ENCODE peak calls at places on chromosomes 4 and X, in five cellular contexts. A, S, H, C and W are unnamed samples.
A peak's percentile ranks its signal among the peaks of the same experiment; 100 is the strongest.

GRCh38 chrX:2578864-2579263 is 78.1 kb upstream of the DHRSX start:
- DNase-seq in A (no peak), S (no peak), H (no peak), C (no peak), W (no peak)

GRCh38 chr4:8409271-8410065 is 31.1 kb downstream of the ACOX3 start:
- DNase-seq in A (peak; percentile 10), S (no peak), H (no peak), C (no peak), W (no peak)

GRCh38 chrX:13471269-13471668 is 98.1 kb upstream of the EGFL6 start:
- DNase-seq in A (no peak), S (no peak), H (no peak), C (no peak), W (no peak)

GRCh38 chr4:46909078-46909477 is at the start of gene COX7B2:
- DNase-seq in A (no peak), S (no peak), H (no peak), C (no peak), W (no peak)

GRCh38 chr4:76594152-76594551 is 159.1 kb downstream of the SHROOM3 start:
- DNase-seq in A (no peak), S (no peak), H (no peak), C (no peak), W (no peak)

GRCh38 chr4:175413561-175413960 is 398.5 kb downstream of the GPM6A start:
- DNase-seq in A (no peak), S (no peak), H (no peak), C (no peak), W (no peak)

GRCh38 chrX:85685843-85686242 is 306.4 kb upstream of the POF1B start:
- DNase-seq in A (no peak), S (no peak), H (no peak), C (no peak), W (no peak)

GRCh38 chr4:58767598-58767997 is 1657.4 kb upstream of the IGFBP7 start:
- DNase-seq in A (no peak), S (no peak), H (no peak), C (no peak), W (no peak)

GRCh38 chr4:185662030-185662778 is 126.9 kb upstream of the PDLIM3 start:
- DNase-seq in A (no peak), S (no peak), H (no peak), C (no peak), W (no peak)

GRCh38 chrX:26783512-26784225 is 567.7 kb downstream of the MAGEB5 start:
- DNase-seq in A (peak; percentile 33), S (no peak), H (no peak), C (no peak), W (no peak)

GRCh38 chrX:13750204-13750603 is 15.7 kb downstream of the OFD1 start:
- DNase-seq in A (peak; percentile 59), S (no peak), H (no peak), C (no peak), W (no peak)

GRCh38 chr4:61561028-61561427 is 360.9 kb downstream of the ADGRL3 start:
- DNase-seq in A (no peak), S (no peak), H (no peak), C (no peak), W (no peak)

GRCh38 chr4:184879251-184879650 is 53.5 kb upstream of the ACSL1 start:
- DNase-seq in A (no peak), S (no peak), H (no peak), C (no peak), W (no peak)

GRCh38 chr4:99536148-99536728 is 25.4 kb downstream of the C4orf17 start:
- DNase-seq in A (no peak), S (no peak), H (no peak), C (no peak), W (peak; percentile 72)

GRCh38 chrX:132594129-132594528 is 105.3 kb upstream of the MBNL3 start:
- DNase-seq in A (peak; percentile 77), S (no peak), H (no peak), C (no peak), W (no peak)

GRCh38 chr4:29596228-29596627 is 1123.9 kb upstream of the PCDH7 start:
- DNase-seq in A (no peak), S (no peak), H (no peak), C (no peak), W (no peak)

GRCh38 chr4:186701788-186702187 is 21.9 kb downstream of the FAT1 start:
- DNase-seq in A (no peak), S (no peak), H (no peak), C (no peak), W (no peak)
- H3K4me3 ChIP-seq in A (no peak overlapping the region), S (no peak overlapping the region), H (no peak overlapping the region), C (peak overlapping the region; percentile 22), W (peak overlapping the region; percentile 3)

GRCh38 chr4:52863324-52863723 is 1.2 kb downstream of the RASL11B start:
- DNase-seq in A (no peak), S (no peak), H (no peak), C (no peak), W (no peak)
- H3K4me3 ChIP-seq in A (no peak overlapping the region), S (no peak overlapping the region), H (no peak overlapping the region), C (no peak overlapping the region), W (no peak overlapping the region)

GRCh38 chr4:24472514-24473308 is 111.6 kb downstream of the DHX15 start:
- DNase-seq in A (peak; percentile 73), S (peak; percentile 86), H (peak; percentile 74), C (peak; percentile 83), W (peak; percentile 74)

GRCh38 chr4:24471623-24472510 is 112.5 kb downstream of the DHX15 start:
- DNase-seq in A (peak; percentile 4), S (no peak), H (no peak), C (peak; percentile 9), W (no peak)

GRCh38 chr4:24473309-24473721 is 111.0 kb downstream of the DHX15 start:
- DNase-seq in A (peak; percentile 13), S (no peak), H (no peak), C (peak; percentile 16), W (no peak)

GRCh38 chr4:24475756-24476155 is 108.6 kb downstream of the DHX15 start:
- DNase-seq in A (no peak), S (no peak), H (no peak), C (no peak), W (no peak)

GRCh38 chr4:24470681-24471622 is 113.4 kb downstream of the DHX15 start:
- DNase-seq in A (peak; percentile 32), S (peak; percentile 66), H (no peak), C (peak; percentile 35), W (no peak)
- H3K4me3 ChIP-seq in A (peak overlapping the region; percentile 48), S (peak overlapping the region; percentile 65), H (peak overlapping the region; percentile 2), C (peak overlapping the region; percentile 60), W (peak overlapping the region; percentile 60)

DNA sequence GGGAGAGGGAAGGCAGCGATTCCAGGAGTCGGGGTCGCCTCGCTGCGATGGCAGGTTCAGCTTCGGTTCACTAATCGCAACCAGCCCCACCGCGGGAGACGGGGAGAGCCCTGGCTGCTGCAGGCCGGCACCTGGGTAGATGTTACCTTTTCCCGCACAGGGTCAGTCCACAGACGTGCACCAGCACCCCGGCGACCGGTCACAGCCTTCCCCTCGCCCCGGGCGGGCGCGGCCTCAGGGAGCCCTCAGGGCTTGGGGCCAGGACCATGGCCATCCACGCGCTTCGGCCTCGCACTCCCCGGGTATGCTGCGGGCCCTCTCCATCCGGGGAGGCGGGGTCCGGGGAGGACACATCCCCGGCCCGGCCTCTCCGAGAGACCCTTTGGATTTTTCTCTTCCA is 26.1 kb upstream of the EXOC1L start:
- DNase-seq in A (no peak), S (peak; percentile 63), H (no peak), C (no peak), W (no peak)
- H3K4me3 ChIP-seq in A (peak overlapping the region; percentile 24), S (peak overlapping the region; percentile 24), H (no peak overlapping the region), C (no peak overlapping the region), W (peak overlapping the region; percentile 21)

DNA sequence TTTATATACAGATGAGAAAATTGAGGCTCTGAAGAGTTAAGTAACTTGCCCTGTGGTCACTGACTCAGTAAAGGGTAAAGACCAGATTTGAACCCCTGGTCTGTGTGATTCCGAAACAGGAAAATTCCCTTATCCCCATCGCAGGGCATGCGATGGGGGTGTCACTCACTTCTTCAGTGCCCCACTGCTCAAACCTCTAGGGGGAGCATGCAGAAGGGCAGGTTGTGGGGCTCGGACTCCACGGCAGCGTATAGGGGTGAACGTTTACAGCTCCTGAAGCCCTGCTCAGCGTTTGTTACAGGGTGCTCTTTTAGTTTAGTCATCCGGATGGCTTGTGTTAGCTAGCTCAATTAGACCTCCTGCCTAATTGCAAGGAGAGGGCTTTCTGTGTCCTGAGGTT is 3.7 kb upstream of the EXOC1 start:
- DNase-seq in A (no peak), S (no peak), H (no peak), C (no peak), W (no peak)
- H3K4me3 ChIP-seq in A (no peak overlapping the region), S (no peak overlapping the region), H (no peak overlapping the region), C (no peak overlapping the region), W (no peak overlapping the region)

DNA sequence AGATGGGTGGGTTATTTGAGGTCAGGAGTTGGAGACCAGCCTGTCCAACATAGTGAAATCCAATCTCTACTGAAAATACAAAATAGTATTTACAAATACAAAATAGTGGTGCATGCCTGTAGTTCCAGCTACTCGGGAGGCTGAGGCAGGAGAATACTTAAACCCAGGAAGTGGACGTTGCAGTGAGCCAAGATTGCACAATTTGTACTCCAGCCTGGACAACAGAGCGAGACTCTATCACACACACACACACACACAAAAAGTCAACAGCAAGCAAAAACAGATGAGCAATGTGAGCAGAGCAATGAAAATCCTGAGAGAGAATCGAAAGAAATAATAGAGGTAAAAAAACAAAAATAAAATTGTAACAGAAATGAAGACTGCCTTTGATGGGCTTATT is 168.8 kb downstream of the PCDH18 start:
- DNase-seq in A (no peak), S (no peak), H (no peak), C (no peak), W (no peak)
- H3K4me3 ChIP-seq in A (no peak overlapping the region), S (no peak overlapping the region), H (no peak overlapping the region), C (no peak overlapping the region), W (no peak overlapping the region)

DNA sequence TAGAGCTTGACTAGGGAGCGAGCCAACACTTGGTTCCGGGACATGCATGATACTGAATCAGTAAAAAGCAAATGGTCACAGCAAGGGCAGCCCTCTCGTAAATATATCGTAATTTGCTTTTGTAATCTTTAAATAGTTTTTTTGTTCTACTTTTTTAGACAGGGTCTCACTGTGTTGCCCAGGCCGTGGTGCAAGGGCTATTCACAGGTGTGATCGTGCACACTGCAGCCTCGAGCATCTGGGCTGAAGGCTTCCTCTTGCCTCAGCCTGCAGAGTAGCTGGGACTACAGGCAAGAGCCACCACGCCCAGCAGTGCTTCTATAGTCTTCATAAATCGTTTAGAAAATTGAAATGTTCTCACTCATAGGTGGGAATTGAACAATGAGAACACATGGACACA is 309.7 kb downstream of the TENM3 start:
- DNase-seq in A (no peak), S (no peak), H (no peak), C (no peak), W (no peak)
- H3K4me3 ChIP-seq in A (no peak overlapping the region), S (no peak overlapping the region), H (no peak overlapping the region), C (no peak overlapping the region), W (no peak overlapping the region)

DNA sequence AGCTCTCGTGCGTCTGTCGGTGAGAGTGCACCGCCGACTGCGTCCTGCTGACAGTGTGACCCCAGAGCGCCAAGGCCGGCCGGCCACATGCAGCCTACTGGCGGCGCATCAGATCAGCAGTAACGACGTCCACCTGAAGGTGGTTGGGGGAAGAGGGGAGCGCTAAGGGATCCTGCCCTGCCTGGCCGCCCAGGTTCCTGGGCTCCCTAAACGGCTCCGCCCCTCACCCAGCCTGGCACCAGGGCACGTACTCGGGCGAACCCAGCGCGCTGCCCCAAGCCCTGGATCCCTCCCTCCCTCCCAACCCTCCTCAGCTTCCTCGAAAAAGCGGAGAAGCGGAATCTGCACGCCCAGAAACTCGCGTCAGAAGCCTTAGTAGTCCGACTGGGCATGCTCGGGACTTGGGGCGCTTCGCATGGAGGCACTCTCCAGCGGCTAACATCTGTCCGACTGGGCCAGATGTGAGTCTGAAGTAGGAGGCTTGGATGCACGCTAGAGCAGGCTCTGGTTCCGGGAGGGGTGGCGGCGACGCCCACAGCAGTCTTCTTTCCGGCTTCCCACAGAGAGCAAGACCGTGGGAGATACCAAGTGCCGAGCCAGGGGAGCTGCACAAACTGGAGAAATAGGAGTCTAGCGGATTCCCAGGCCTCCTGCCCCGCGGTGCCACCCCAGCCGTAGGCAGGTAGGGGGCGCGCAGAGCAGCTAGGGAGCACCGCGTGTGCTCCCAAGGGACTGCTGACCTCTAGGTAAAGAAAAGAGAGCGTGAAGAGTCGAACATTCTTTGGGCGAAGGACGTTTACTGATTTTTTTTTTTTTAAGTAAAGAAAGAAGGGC is 114.4 kb upstream of the TEX13C start:
- DNase-seq in A (peak; percentile 46), S (no peak), H (peak; percentile 34), C (no peak), W (peak; percentile 42)
- H3K4me3 ChIP-seq in A (peak overlapping the region; percentile 38), S (peak overlapping the region; percentile 38), H (no peak overlapping the region), C (peak overlapping the region; percentile 26), W (peak overlapping the region; percentile 49)